ENCODE peak calls at places on chromosomes 3 and 15, in ten cellular contexts. D is endodermal cell; E is astrocyte of the spinal cord; K is activated CD4-positive, CD25-positive, alpha-beta regulatory T cell treated with anti-CD3 and anti-CD28 coated beads, Interleukin-2, amount 50 U/mL, for 72 hours; B is activated CD8-positive, alpha-beta memory T cell treated with anti-CD3 and anti-CD28 coated beads, Interleukin-2, amount 50 U/mL, for 4 hours; S is activated effector memory CD4-positive, alpha-beta T cell treated with anti-CD3 and anti-CD28 coated beads, Interleukin-2, amount 50 U/mL, for 16 hours; O is hippocampal formation; Y is Daoy; L is upper lobe of right lung; U is T-helper 1 cell. Q is an unnamed sample.

GRCh38 chr3:64223809-64224570 is 1.3 kb downstream of the PRICKLE2 start:
- DNase-seq in L (no peak), U (no peak), B (no peak), Y (peak; percentile 56), S (no peak), K (no peak), E (peak; percentile 41), O (peak; percentile 65), D (no peak), Q (peak; percentile 63)

GRCh38 chr3:126377211-126377610 is 17.5 kb upstream of the CFAP100 start:
- DNase-seq in L (no peak), B (no peak), O (no peak), U (no peak), S (no peak), K (no peak), D (no peak), E (no peak), Y (no peak), Q (no peak)

GRCh38 chr3:182843478-182843877 is 50.2 kb downstream of the ATP11B start:
- DNase-seq in Y (no peak), E (peak; percentile 6), S (no peak), L (no peak), U (no peak), O (no peak), B (no peak), K (no peak), D (no peak), Q (peak; percentile 82)

GRCh38 chr3:51675201-51675611 is 4.2 kb downstream of the TEX264 start:
- DNase-seq in U (no peak), O (no peak), B (peak; percentile 14), K (peak; percentile 36), E (peak; percentile 59), S (peak; percentile 71), L (peak; percentile 48), Y (peak; percentile 28), D (no peak), Q (no peak)

GRCh38 chr15:63246691-63247464 is 30.5 kb upstream of the APH1B start:
- DNase-seq in E (peak; percentile 43), Y (no peak), L (no peak), D (no peak), S (no peak), B (no peak), O (no peak), K (no peak), U (no peak), Q (peak; percentile 85)

GRCh38 chr15:34914316-34914715 is 55.2 kb downstream of the AQR start:
- DNase-seq in D (no peak), S (no peak), L (no peak), Y (no peak), O (no peak), B (no peak), E (no peak), K (no peak), U (no peak), Q (no peak)

GRCh38 chr15:52329980-52330379 is 34.4 kb upstream of the MYO5C start:
- DNase-seq in L (no peak), K (no peak), O (no peak), D (no peak), U (no peak), S (no peak), E (no peak), Y (no peak), B (no peak), Q (no peak)

GRCh38 chr3:46162975-46163550 is 45.0 kb downstream of the CCR1 start:
- DNase-seq in B (no peak), O (no peak), K (no peak), E (no peak), S (no peak), L (no peak), D (peak; percentile 82), Y (no peak), U (no peak), Q (no peak)

GRCh38 chr3:55329849-55330248 is 157.3 kb downstream of the WNT5A start:
- DNase-seq in U (no peak), O (no peak), D (no peak), E (peak; percentile 96), S (no peak), L (no peak), Y (peak; percentile 86), K (no peak), B (no peak), Q (no peak)

GRCh38 chr3:62332771-62333381 is 40.5 kb downstream of the FEZF2 start:
- DNase-seq in K (no peak), Y (no peak), E (peak; percentile 39), B (no peak), S (no peak), O (peak; percentile 53), D (no peak), L (no peak), U (no peak), Q (peak; percentile 47)

GRCh38 chr3:148697311-148698189 is at the start of gene AGTR1:
- DNase-seq in Y (peak; percentile 28), L (peak; percentile 64), B (no peak), D (peak; percentile 94), U (no peak), O (no peak), E (peak; percentile 36), S (no peak), K (no peak), Q (peak; percentile 67)

GRCh38 chr3:17639765-17640164 is 102.7 kb downstream of the TBC1D5 start:
- DNase-seq in E (peak; percentile 84), Y (peak; percentile 70), L (no peak), K (no peak), D (no peak), U (no peak), O (no peak), S (no peak), B (no peak), Q (no peak)

GRCh38 chr15:100809151-100809550 is 70.5 kb upstream of the ALDH1A3 start:
- DNase-seq in Y (no peak), U (no peak), S (no peak), O (no peak), K (no peak), L (no peak), E (peak; percentile 0), B (no peak), D (no peak), Q (no peak)

GRCh38 chr3:66378256-66378655 is 122.6 kb downstream of the LRIG1 start:
- DNase-seq in Y (peak; percentile 15), O (no peak), L (no peak), U (peak; percentile 35), B (peak; percentile 28), D (peak; percentile 84), K (peak; percentile 45), S (peak; percentile 81), E (no peak), Q (peak; percentile 45)

GRCh38 chr3:14785207-14786155 is 33.3 kb upstream of the FGD5 start:
- DNase-seq in E (no peak), Y (no peak), B (no peak), K (no peak), D (peak; percentile 37), O (no peak), U (no peak), S (no peak), L (peak; percentile 53), Q (no peak)

GRCh38 chr15:69134841-69135240 is 25.6 kb upstream of the GLCE start:
- DNase-seq in L (no peak), E (no peak), O (no peak), D (no peak), Y (no peak), S (no peak), K (no peak), U (no peak), B (no peak), Q (peak; percentile 98)

Q was measured in NCI-H82.